ENCODE peak calls at places on chromosomes 5 and 9, in five cellular contexts. L is heart right ventricle; B is psoas muscle; E is CD4-positive, alpha-beta memory T cell; J is CD4-positive, CD25-positive, alpha-beta regulatory T cell. Q is an unnamed sample. For H3K4me1 and H3K27me3, the result is how much of the 10 kb centered on the place peaks cover.

GRCh38 chr9:129550199-129550839 is 70.6 kb downstream of the C9orf50 start:
- DNase-seq in E (no peak), B (peak), L (peak), J (no peak), Q (no peak)

GRCh38 chr5:163079618-163080017 is 357.8 kb upstream of the CCNG1 start:
- DNase-seq in E (no peak), B (no peak), J (no peak), L (no peak), Q (no peak)

GRCh38 chr9:100595391-100596199 is 17.7 kb downstream of the CAVIN4 start:
- DNase-seq in J (peak), E (peak), L (no peak), B (no peak), Q (no peak)

GRCh38 chr5:38871790-38872551 is 26.2 kb downstream of the OSMR start:
- DNase-seq in J (no peak), E (no peak), B (no peak), L (no peak), Q (no peak)

GRCh38 chr5:107893642-107894041 is 222.9 kb upstream of the EFNA5 start:
- DNase-seq in L (no peak), E (no peak), B (no peak), J (no peak), Q (no peak)

GRCh38 chr5:177098103-177098771 is 11.5 kb downstream of the FGFR4 start:
- DNase-seq in J (no peak), B (peak), E (no peak), L (peak), Q (no peak)

GRCh38 chr5:79840085-79840990 is 150.7 kb downstream of the CMYA5 start:
- DNase-seq in L (no peak), B (no peak), E (no peak), J (no peak), Q (no peak)

GRCh38 chr5:134851307-134851923 is 5.6 kb downstream of the C5orf24 start:
- DNase-seq in L (no peak), J (peak), B (no peak), E (no peak), Q (no peak)

GRCh38 chr9:130835441-130836298 is 616 bp downstream of the ABL1 start:
- DNase-seq in E (peak), B (peak), L (peak), J (peak), Q (no peak)

GRCh38 chr9:36793277-36793676 is 220.6 kb downstream of the MELK start:
- DNase-seq in B (no peak), J (no peak), E (no peak), L (no peak), Q (no peak)

GRCh38 chr5:67814569-67815311 is 400.8 kb upstream of the PIK3R1 start:
- DNase-seq in B (no peak), L (no peak), J (no peak), E (no peak), Q (no peak)

GRCh38 chr5:130642461-130642860 is 522.6 kb downstream of the HINT1 start:
- DNase-seq in E (no peak), L (no peak), J (no peak), B (no peak), Q (no peak)

GRCh38 chr5:1330146-1330846 is 14.6 kb downstream of the CLPTM1L start:
- DNase-seq in L (no peak), E (no peak), B (no peak), J (no peak), Q (peak)

GRCh38 chr5:80408475-80408875 is 611 bp downstream of the ZFYVE16 start:
- DNase-seq in L (peak), E (no peak), J (no peak), B (peak), Q (peak)

GRCh38 chr9:114231218-114232090 is 76.1 kb downstream of the COL27A1 start:
- DNase-seq in L (no peak), J (no peak), B (no peak), E (no peak), Q (no peak)

GRCh38 chr5:149452665-149453617 is 73.8 kb upstream of the IL17B start:
- DNase-seq in L (peak), J (no peak), B (peak), E (no peak), Q (no peak)

GRCh38 chr5:98994636-98995035 is 65.8 kb upstream of the CHD1 start:
- DNase-seq in J (no peak), L (no peak), E (no peak), B (no peak), Q (no peak)

GRCh38 chr5:20649966-20650365 is 662.0 kb upstream of the CDH18 start:
- DNase-seq in B (no peak), J (no peak), E (no peak), L (no peak), Q (no peak)

GRCh38 chr9:26462213-26462612 is 430.4 kb downstream of the CAAP1 start:
- DNase-seq in B (no peak), E (no peak), L (no peak), J (no peak), Q (no peak)

GRCh38 chr5:73938280-73938937 is 312.4 kb downstream of the ARHGEF28 start:
- DNase-seq in L (no peak), J (no peak), B (no peak), E (no peak), Q (no peak)

GRCh38 chr5:159156839-159157238 is 52.5 kb downstream of the RNF145 start:
- DNase-seq in E (peak), B (no peak), L (no peak), J (peak), Q (peak)

GRCh38 chr5:169762338-169763095 is 125.4 kb downstream of the DOCK2 start:
- DNase-seq in J (no peak), E (no peak), L (no peak), B (no peak), Q (no peak)

GRCh38 chr9:95089916-95090791 is 227.4 kb downstream of the FANCC start:
- DNase-seq in L (peak), B (peak), E (no peak), J (no peak), Q (no peak)

GRCh38 chr5:6489786-6490185 is 41.1 kb downstream of the UBE2QL1 start:
- DNase-seq in L (no peak), B (no peak), E (no peak), J (no peak), Q (no peak)

GRCh38 chr9:129183495-129184308 is 5.6 kb upstream of the IER5L start:
- DNase-seq in B (no peak), E (no peak), J (no peak), L (no peak), Q (no peak)

GRCh38 chr5:33330416-33330815 is 110.3 kb upstream of the TARS1 start:
- DNase-seq in L (no peak), J (no peak), E (no peak), B (no peak), Q (no peak)

GRCh38 chr5:33330992-33331391 is 109.8 kb upstream of the TARS1 start:
- DNase-seq in L (no peak), B (no peak), E (no peak), J (no peak), Q (no peak)

GRCh38 chr5:33324667-33325307 is 116.0 kb upstream of the TARS1 start:
- DNase-seq in B (no peak), L (no peak), E (no peak), J (no peak), Q (no peak)

GRCh38 chr5:33332804-33333203 is 108.0 kb upstream of the TARS1 start:
- DNase-seq in E (no peak), J (no peak), B (no peak), L (no peak), Q (no peak)

DNA sequence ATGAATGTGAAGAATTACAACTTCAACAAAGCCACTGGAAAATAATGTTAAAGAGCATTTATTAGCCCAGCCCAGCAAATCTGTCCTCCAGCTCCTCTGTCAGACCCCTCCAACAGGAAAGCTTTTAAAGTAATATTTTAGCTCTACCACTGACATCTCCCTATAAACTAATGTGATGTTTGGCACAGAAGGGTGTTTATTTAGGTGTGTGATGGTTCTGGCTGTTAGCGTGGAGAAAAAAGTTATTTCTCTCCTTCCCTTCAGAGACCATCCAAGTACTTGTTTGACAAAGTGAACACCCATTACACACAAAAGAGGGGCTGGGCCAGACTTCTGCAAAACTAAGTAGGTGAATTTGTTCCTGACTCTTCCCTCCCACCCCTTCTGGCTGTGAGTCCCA is 111.9 kb upstream of the TARS1 start:
- DNase-seq in E (no peak), J (no peak), B (no peak), L (no peak), Q (no peak)
- H3K27ac ChIP-seq in E (no peak), J (no peak), B (no peak), L (no peak), Q (no peak)

GRCh38 chr5:137264573-137264972 is 234.6 kb downstream of the SPOCK1 start:
- DNase-seq in L (no peak), E (no peak), B (no peak), J (no peak), Q (no peak)
- H3K4me1 ChIP-seq in L (under half), E (under half), B (under half), J (under half), Q (under half)

DNA sequence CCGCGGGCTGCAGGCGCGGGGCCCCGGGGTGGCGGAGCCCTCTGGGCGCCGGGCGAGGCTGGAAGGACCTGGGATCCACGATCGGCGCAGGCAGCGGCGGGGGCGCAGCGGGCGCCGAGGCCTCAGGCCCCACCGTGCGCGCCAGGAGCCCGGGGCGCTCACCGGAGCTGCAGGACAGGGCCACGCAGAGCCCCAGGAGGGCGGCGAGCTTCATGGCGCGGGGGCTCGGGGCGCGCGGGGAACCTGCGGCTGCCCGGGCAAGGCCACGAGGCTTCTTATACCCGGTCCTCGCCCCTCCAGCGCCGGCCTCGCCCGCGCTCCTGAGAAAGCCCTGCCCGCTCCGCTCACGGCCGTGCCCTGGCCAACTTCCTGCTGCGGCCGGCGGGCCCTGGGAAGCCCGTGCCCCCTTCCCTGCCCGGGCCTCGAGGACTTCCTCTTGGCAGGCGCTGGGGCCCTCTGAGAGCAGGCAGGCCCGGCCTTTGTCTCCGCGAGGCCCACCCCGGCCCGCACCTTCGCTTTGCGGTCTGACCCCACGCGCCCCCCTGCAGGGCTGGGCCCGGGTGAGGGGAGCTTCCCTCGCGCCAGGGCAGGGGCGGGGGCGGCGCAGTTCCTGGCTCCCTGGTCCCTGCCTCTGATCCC is at the start of gene SCGB3A1:
- DNase-seq in L (no peak), B (no peak), E (no peak), J (peak), Q (no peak)
- H3K27me3 ChIP-seq in L (under half), B (under half), E (under half), J (under half), Q (under half)

GRCh38 chr5:10612251-10612650 is 48.4 kb downstream of the ANKRD33B start:
- DNase-seq in B (no peak), L (no peak), J (no peak), E (no peak), Q (no peak)
- H3K27ac ChIP-seq in B (no peak), L (no peak), J (no peak), E (no peak), Q (no peak)

GRCh38 chr5:139147743-139148079 is 50.5 kb downstream of the SIL1 start:
- DNase-seq in L (peak), E (no peak), J (no peak), B (peak), Q (no peak)
- H3K4me1 ChIP-seq in L (under half), E (under half), J (under half), B (under half), Q (under half)

GRCh38 chr9:132164604-132165362 is 2.9 kb downstream of the NTNG2 start:
- DNase-seq in B (peak), E (no peak), L (no peak), J (no peak), Q (no peak)

GRCh38 chr9:132163457-132163875 is 1.6 kb downstream of the NTNG2 start:
- DNase-seq in J (no peak), B (peak), L (no peak), E (peak), Q (no peak)

GRCh38 chr9:132161743-132162187 is at the start of gene NTNG2:
- DNase-seq in E (no peak), J (no peak), L (no peak), B (no peak), Q (no peak)

GRCh38 chr9:132162764-132163456 is 1.1 kb downstream of the NTNG2 start:
- DNase-seq in L (no peak), B (peak), E (peak), J (no peak), Q (no peak)

DNA sequence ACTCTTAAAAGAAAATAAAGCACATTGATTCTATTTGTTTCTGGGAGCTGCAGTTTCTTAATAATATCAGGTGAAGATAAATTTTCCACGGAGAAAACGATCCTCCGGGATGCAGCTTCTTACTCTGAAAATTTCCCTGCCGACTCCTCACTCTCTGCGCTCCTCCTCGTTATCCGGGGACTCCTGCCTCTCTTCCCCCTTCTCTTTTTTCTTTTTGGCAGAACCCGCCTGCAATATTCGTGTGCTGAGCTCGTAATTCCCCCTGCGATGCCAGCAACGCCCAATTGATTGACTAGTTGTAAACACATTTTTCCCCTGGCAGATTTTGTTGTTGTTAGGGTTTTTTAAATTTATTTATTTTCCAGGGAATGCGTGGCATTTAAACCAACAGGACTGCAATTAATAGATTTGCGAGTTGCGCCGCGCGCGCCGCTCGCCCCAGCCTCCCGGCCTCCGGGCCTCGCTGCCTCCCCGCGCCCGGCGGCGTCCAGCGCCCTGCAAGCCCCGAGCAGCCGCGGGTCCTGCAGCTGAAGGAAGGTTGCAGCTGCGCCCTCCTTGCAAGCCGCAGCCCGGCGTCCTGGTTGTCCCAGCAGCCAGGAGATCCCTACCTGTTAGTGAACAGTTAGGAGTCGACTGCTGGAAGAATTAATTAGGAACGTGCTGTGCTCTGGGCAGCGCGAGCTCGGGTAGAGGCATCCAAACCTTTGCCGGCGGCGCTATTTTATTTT is 2.2 kb downstream of the NTNG2 start:
- DNase-seq in L (no peak), J (no peak), E (no peak), B (peak), Q (no peak)
- H3K27me3 ChIP-seq in L (half or more), J (under half), E (under half), B (under half), Q (under half)

DNA sequence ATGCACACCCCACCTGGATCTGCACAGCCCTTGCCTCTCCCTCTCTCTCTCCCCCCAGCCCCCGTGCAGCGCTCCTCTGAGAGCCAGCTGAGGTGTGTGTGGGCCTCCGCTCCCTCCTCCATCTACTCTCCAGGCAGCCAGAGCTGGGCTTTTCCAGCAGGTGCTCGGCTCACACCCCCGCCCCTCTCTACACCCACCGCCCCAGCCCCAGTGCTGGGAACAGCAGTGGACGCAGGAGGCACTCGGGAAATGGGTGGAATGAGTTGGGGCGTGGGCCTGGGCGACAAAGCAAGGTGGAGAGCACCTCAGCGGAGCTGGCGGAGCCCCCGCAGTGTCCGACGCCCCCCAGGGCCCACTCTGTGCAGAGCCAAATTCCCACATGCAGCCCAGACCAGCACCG is 13.3 kb upstream of the LHX3 start:
- DNase-seq in E (no peak), J (no peak), L (no peak), B (no peak), Q (no peak)
- H3K27ac ChIP-seq in E (no peak), J (no peak), L (no peak), B (no peak), Q (no peak)

GRCh38 chr9:90007516-90008430 is 403.0 kb downstream of the GADD45G start:
- DNase-seq in B (no peak), E (no peak), L (no peak), J (no peak), Q (no peak)

GRCh38 chr9:90001756-90002155 is 396.9 kb downstream of the GADD45G start:
- DNase-seq in J (no peak), L (no peak), B (no peak), E (no peak), Q (no peak)

GRCh38 chr9:90003046-90003355 is 398.2 kb downstream of the GADD45G start:
- DNase-seq in B (no peak), L (peak), E (no peak), J (no peak), Q (no peak)

GRCh38 chr9:90002299-90003045 is 397.7 kb downstream of the GADD45G start:
- DNase-seq in L (no peak), E (no peak), J (no peak), B (no peak), Q (no peak)

GRCh38 chr9:90005388-90005787 is 400.6 kb downstream of the GADD45G start:
- DNase-seq in L (no peak), B (no peak), J (no peak), E (no peak), Q (no peak)
- H3K4me1 ChIP-seq in L (under half), B (under half), J (under half), E (under half), Q (under half)

GRCh38 chr5:40660751-40661150 is 19.0 kb upstream of the PTGER4 start:
- DNase-seq in L (no peak), B (no peak), J (no peak), E (no peak), Q (no peak)
- H3K27me3 ChIP-seq in L (under half), B (under half), J (under half), E (under half), Q (under half)

DNA sequence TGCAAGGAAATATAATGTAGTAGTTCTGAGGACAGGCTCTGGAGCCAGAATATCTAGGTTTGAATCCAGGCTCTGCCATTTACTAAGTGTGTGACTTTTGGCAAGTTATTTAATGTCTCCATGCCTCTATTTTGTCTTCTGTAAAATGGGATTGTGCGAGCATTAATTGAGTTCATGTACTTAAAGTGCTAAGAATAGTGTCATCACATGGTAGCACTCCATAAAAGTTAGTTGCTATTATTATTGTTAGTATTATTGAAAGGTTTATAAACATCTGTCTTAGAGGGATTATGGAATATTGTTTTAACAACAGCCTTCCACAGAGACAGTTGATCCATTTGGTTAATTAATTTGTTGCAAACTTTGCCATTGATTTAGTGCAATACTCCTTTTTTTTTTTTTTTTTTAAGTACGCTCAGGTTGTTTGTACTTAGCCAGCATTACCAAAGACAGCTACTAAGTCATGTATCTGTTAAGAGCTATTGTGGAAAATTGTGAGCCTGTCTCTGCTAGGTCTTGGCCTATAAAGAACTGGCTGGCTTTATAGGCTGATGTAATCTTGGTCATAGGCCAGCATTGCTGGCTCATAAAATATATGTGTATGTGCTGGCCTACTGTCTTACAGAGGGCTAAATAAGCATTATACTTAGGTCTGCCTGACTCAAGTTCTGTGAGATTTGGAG is 174.7 kb downstream of the WDR70 start:
- DNase-seq in E (no peak), L (no peak), B (no peak), J (no peak), Q (no peak)
- H3K27ac ChIP-seq in E (no peak), L (no peak), B (no peak), J (no peak), Q (no peak)